ENCODE peak calls at places on chromosomes 2 and 18, in four cellular contexts. I is tibial nerve, L is neural progenitor cell, J is AG04450. K is an unnamed sample.

GRCh38 chr18:68449292-68449691 is 265.6 kb downstream of the TMX3 start:
- DNase-seq in I (no peak), L (no peak), J (peak; percentile 66), K (no peak)

GRCh38 chr2:202038471-202039277 is 5.0 kb downstream of the FZD7 start:
- DNase-seq in I (no peak), L (peak; percentile 48), J (no peak), K (no peak)

GRCh38 chr2:222391866-222392265 is 32.5 kb upstream of the SGPP2 start:
- DNase-seq in I (no peak), L (no peak), J (no peak), K (no peak)

GRCh38 chr2:18084376-18084775 is 205.9 kb downstream of the KCNS3 start:
- DNase-seq in I (no peak), L (no peak), J (no peak), K (no peak)

GRCh38 chr18:27544211-27544610 is 359.1 kb upstream of the CHST9 start:
- DNase-seq in I (no peak), L (no peak), J (no peak), K (no peak)

GRCh38 chr18:26405190-26405781 is 143.1 kb downstream of the KCTD1 start:
- DNase-seq in I (no peak), L (peak; percentile 48), J (no peak), K (no peak)

GRCh38 chr18:2173464-2173863 is 397.8 kb downstream of the METTL4 start:
- DNase-seq in I (no peak), L (no peak), J (peak; percentile 56), K (peak; percentile 66)

GRCh38 chr2:16487686-16488085 is 177.9 kb downstream of the CYRIA start:
- DNase-seq in I (no peak), L (peak; percentile 48), J (no peak), K (no peak)

GRCh38 chr2:3127279-3127690 is 250.3 kb downstream of the EIPR1 start:
- DNase-seq in I (no peak), L (no peak), J (no peak), K (no peak)

GRCh38 chr2:23380562-23381065 is 4.4 kb upstream of the KLHL29 start:
- DNase-seq in I (no peak), L (no peak), J (no peak), K (no peak)

GRCh38 chr2:152504618-152505017 is 169.6 kb downstream of the FMNL2 start:
- DNase-seq in I (no peak), L (no peak), J (no peak), K (no peak)

GRCh38 chr2:144198116-144198515 is 321.8 kb downstream of the ZEB2 start:
- DNase-seq in I (no peak), L (no peak), J (no peak), K (no peak)

GRCh38 chr2:98775146-98775988 is 44.4 kb upstream of the MGAT4A start:
- DNase-seq in I (no peak), L (no peak), J (no peak), K (no peak)

GRCh38 chr18:62525611-62526010 is 2.8 kb downstream of the ZCCHC2 start:
- DNase-seq in I (no peak), L (no peak), J (no peak), K (no peak)

GRCh38 chr18:71442830-71443229 is 1101.3 kb downstream of the CBLN2 start:
- DNase-seq in I (no peak), L (no peak), J (no peak), K (no peak)

GRCh38 chr2:18626256-18626668 is 36.9 kb upstream of the NT5C1B start:
- DNase-seq in I (no peak), L (no peak), J (no peak), K (no peak)

GRCh38 chr2:241617431-241618154 is 19.4 kb downstream of the THAP4 start:
- DNase-seq in I (no peak), L (peak; percentile 30), J (no peak), K (no peak)

GRCh38 chr2:8229546-8229986 is 452.3 kb upstream of the ID2 start:
- DNase-seq in I (peak; percentile 53), L (peak; percentile 45), J (peak; percentile 53), K (peak; percentile 74)

GRCh38 chr18:69839989-69840388 is 107.7 kb downstream of the CD226 start:
- DNase-seq in I (no peak), L (no peak), J (no peak), K (no peak)

GRCh38 chr2:159592446-159592845 is 23.9 kb downstream of the BAZ2B start:
- DNase-seq in I (no peak), L (no peak), J (no peak), K (no peak)

GRCh38 chr18:40019797-40020392 is 1935.1 kb upstream of the PIK3C3 start:
- DNase-seq in I (no peak), L (no peak), J (no peak), K (no peak)

GRCh38 chr18:60981651-60982050 is 351.6 kb upstream of the CDH20 start:
- DNase-seq in I (no peak), L (no peak), J (no peak), K (no peak)

GRCh38 chr2:37344453-37345361 is at the start of gene QPCT:
- DNase-seq in I (peak; percentile 16), L (no peak), J (no peak), K (no peak)

GRCh38 chr18:69257861-69258458 is 142.7 kb upstream of the DOK6 start:
- DNase-seq in I (no peak), L (no peak), J (peak; percentile 16), K (no peak)

GRCh38 chr2:149989447-149990063 is 402.0 kb upstream of the MMADHC start:
- DNase-seq in I (no peak), L (no peak), J (peak; percentile 21), K (no peak)

GRCh38 chr2:219461061-219461514 is 26.4 kb downstream of the SPEG start:
- DNase-seq in I (no peak), L (peak; percentile 33), J (no peak), K (no peak)

GRCh38 chr2:45745231-45745630 is 93.8 kb downstream of the PRKCE start:
- DNase-seq in I (no peak), L (no peak), J (no peak), K (no peak)

GRCh38 chr18:9902832-9903231 is 11.0 kb upstream of the VAPA start:
- DNase-seq in I (no peak), L (peak; percentile 30), J (no peak), K (no peak)

GRCh38 chr2:86704482-86704971 is 15.6 kb upstream of the RMND5A start:
- DNase-seq in I (no peak), L (no peak), J (peak; percentile 42), K (no peak)

GRCh38 chr2:107618769-107619168 is 207.9 kb upstream of the RGPD4 start:
- DNase-seq in I (no peak), L (no peak), J (no peak), K (no peak)

GRCh38 chr2:199457147-199458016 is at the start of gene SATB2:
- DNase-seq in I (no peak), L (peak; percentile 69), J (no peak), K (no peak)

GRCh38 chr2:199458806-199459285 is 1.1 kb upstream of the SATB2 start:
- DNase-seq in I (no peak), L (no peak), J (no peak), K (no peak)

GRCh38 chr2:199456383-199457146 is 1.2 kb downstream of the SATB2 start:
- DNase-seq in I (no peak), L (peak; percentile 28), J (no peak), K (no peak)

GRCh38 chr2:199459286-199460100 is 1.8 kb upstream of the SATB2 start:
- DNase-seq in I (peak; percentile 90), L (peak; percentile 94), J (peak; percentile 90), K (peak; percentile 86)

DNA sequence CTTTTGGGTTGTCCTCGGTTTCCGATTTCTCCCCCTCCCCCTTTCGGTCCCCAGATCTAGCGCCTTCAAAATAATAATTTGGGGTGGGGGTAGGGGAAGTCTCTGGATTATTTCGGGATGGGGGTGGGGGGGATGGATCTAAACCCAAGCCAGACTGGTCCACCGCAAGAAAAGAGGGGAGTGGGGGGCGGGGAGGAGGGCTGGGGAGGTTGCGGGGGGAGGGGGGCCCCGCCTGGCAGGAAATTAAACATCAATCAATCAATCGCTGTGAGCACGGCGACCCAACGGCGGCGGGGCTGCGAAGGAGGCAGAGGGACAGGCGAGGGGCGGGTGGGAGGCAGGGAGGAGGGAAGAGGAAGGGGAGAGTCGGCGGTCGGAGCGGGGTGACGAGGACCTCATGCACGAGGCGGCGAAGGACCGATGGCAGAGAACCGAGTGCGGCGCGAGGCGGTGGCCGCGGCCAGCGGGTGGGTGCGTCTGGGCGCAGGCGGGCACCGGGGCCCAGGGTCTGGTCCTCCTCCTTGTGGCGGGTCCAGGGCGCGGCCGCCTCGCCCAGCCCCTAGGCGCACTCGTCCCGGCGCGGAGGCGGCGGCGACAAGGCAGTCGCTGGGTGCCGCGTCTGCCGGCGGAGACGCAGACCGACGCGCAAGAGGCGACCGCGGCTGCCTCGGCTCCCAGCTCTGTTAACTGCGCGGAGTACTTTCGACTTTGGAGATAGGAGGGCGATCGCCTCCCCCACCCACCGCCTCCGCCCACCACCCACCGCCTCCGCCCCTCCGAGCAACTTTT is 472 bp upstream of the SATB2 start:
- DNase-seq in I (no peak), L (peak; percentile 78), J (no peak), K (no peak)
- H3K27me3 ChIP-seq in I (no peaks in the 10 kb centered on the region), L (peaks cover 91% of the 10 kb centered on the region), J (peaks cover 15% of the 10 kb centered on the region), K (peaks cover 51% of the 10 kb centered on the region)

GRCh38 chr2:21007129-21008013 is 36.5 kb downstream of the APOB start:
- DNase-seq in I (no peak), L (no peak), J (no peak), K (no peak)

GRCh38 chr2:21009662-21010225 is 34.1 kb downstream of the APOB start:
- DNase-seq in I (no peak), L (no peak), J (no peak), K (no peak)

GRCh38 chr2:21008014-21008789 is 35.7 kb downstream of the APOB start:
- DNase-seq in I (no peak), L (no peak), J (no peak), K (no peak)

GRCh38 chr2:21010813-21011439 is 32.9 kb downstream of the APOB start:
- DNase-seq in I (no peak), L (no peak), J (no peak), K (no peak)

GRCh38 chr2:21008790-21009661 is 34.8 kb downstream of the APOB start:
- DNase-seq in I (no peak), L (no peak), J (no peak), K (no peak)
- H3K27me3 ChIP-seq in I (no peaks in the 10 kb centered on the region), L (peaks cover 5% of the 10 kb centered on the region), J (no peaks in the 10 kb centered on the region), K (no peaks in the 10 kb centered on the region)

GRCh38 chr18:57435851-57436192 is 648 bp downstream of the ONECUT2 start:
- DNase-seq in I (no peak), L (no peak), J (no peak), K (no peak)
- H3K27me3 ChIP-seq in I (no peaks in the 10 kb centered on the region), L (peaks cover 100% of the 10 kb centered on the region), J (peaks cover 91% of the 10 kb centered on the region), K (peaks cover 69% of the 10 kb centered on the region)

GRCh38 chr2:67713376-67713775 is 316.2 kb downstream of the ETAA1 start:
- DNase-seq in I (no peak), L (no peak), J (no peak), K (no peak)

GRCh38 chr2:67717692-67718091 is 320.6 kb downstream of the ETAA1 start:
- DNase-seq in I (no peak), L (no peak), J (no peak), K (no peak)

GRCh38 chr2:67716895-67717294 is 319.8 kb downstream of the ETAA1 start:
- DNase-seq in I (no peak), L (no peak), J (no peak), K (no peak)

GRCh38 chr2:67724261-67724660 is 327.1 kb downstream of the ETAA1 start:
- DNase-seq in I (no peak), L (no peak), J (no peak), K (no peak)

DNA sequence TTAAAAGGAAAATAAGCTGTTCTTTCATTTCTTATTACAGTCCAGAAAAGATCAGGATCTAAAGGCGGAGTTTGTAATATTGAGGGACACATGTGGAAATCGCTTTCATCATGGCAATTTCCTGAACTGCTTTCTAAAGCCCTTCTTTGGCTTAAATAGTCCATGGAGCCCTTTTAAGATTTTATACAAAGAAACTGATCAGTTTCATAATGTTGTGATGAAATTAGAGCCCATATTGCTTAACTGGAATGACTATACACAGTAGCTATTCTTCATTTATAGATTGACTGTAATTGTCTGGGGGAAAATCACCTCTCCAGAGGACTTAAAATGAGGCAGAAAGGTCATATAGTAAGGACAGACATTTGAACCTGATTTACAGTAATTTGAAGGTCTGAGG is 322.2 kb downstream of the ETAA1 start:
- DNase-seq in I (no peak), L (no peak), J (no peak), K (no peak)
- H3K27me3 ChIP-seq in I (no peaks in the 10 kb centered on the region), L (no peaks in the 10 kb centered on the region), J (no peaks in the 10 kb centered on the region), K (no peaks in the 10 kb centered on the region)

K was measured in right atrium auricular region.